ENCODE peak calls at places on chromosome 9, in six cellular contexts. K, Y, P, B, J and Q are unnamed samples.

GRCh38 chr9:34085581-34086500 is 37.2 kb upstream of the UBAP2 start:
- DNase-seq in K (no peak), Y (no peak), P (no peak), B (no peak), J (peak), Q (no peak)

GRCh38 chr9:80157561-80157983 is 585.8 kb downstream of the TLE4 start:
- DNase-seq in K (no peak), Y (no peak), P (no peak), B (no peak), J (peak), Q (no peak)

GRCh38 chr9:128094950-128095544 is 27.0 kb downstream of the SLC25A25 start:
- DNase-seq in K (no peak), Y (peak), P (no peak), B (no peak), J (no peak), Q (no peak)

GRCh38 chr9:35333551-35333950 is 156.4 kb upstream of the RUSC2 start:
- DNase-seq in K (no peak), Y (no peak), P (no peak), B (no peak), J (peak), Q (peak)

GRCh38 chr9:108477538-108478006 is 378.2 kb downstream of the ACTL7B start:
- DNase-seq in K (no peak), Y (no peak), P (no peak), B (no peak), J (peak), Q (peak)

GRCh38 chr9:72022846-72023245 is 37.6 kb downstream of the C9orf57 start:
- DNase-seq in K (no peak), Y (no peak), P (no peak), B (no peak), J (peak), Q (peak)

GRCh38 chr9:4235951-4236804 is 63.7 kb downstream of the GLIS3 start:
- DNase-seq in K (peak), Y (no peak), P (no peak), B (no peak), J (peak), Q (no peak)

GRCh38 chr9:80994892-80995291 is 694.5 kb downstream of the TLE1 start:
- DNase-seq in K (no peak), Y (no peak), P (no peak), B (no peak), J (peak), Q (no peak)

DNA sequence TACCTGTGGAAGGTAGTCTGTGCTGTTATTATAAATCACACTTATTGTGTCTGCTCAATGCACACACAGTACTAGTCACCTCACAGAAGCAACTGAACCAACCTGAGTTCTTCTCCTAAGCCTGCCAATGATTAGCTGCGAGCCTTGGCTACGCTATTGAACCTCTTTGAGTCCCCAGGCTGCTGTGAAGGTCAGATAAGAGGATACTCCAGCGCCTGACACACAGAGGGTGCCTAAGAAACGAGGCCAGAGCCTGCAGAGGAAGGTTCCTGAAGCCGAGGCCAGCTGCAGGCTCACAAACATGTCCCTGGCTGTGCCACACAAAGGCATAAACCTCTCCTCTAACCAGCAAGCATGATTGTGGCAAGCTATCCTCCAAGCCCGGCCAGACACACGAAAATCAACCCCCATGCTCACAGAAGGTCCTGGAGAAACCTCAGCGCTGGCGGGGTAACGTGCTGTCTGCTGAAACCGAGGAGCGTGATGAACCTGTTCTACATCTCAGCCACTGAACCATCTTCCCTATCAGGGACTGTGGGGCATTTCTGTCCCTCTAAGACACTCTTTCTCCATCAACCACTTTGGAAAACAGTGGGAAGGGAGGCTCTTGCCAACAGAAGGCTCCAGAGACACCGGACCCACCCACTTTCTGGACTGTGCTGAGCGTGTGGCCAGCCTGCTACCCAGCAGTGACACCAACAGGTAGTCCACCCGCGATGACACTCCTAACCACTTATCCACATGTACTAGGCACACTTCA is 53.2 kb upstream of the SLC25A51 start:
- DNase-seq in K (peak), Y (no peak), P (no peak), B (peak), J (no peak), Q (no peak)
- TF ChIP-seq CTCF in K (no peak), Y (no peak), P (no peak), B (no peak), J (no peak), Q (no peak)

GRCh38 chr9:129669141-129669718 is 3.8 kb downstream of the PRRX2 start:
- DNase-seq in K (no peak), Y (no peak), P (no peak), B (no peak), J (peak), Q (peak)
- H3K27ac ChIP-seq in K (no peak), Y (no peak), P (no peak), B (no peak), J (peak), Q (peak)

DNA sequence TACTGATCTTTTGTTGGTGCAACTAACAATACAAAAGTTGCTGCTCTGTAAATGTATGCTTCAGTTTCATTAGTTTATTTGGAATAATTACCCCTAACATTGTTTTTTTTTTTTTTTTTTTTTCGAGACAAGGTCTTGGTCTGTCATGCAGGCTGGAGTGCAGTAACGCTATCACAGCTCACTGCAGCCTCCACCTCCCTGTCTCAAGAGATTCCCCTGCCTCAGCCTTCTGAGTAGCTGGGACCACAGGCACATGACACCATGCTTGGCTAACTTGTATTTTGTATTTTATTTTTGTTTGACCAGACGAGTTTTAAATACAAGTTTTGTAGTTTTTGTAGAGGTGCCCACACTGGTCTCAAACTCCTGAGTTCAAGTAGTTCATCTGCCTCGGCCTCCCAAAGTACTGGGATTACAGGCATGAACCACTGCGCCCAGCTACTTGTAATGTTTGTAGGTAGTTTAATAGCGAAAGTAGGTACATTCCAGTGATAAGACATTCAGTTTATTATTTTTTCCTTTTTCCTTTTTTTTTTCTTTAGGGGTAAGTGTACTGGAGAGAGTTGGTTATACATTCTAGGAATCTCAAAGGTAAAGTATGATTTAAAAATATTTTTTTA is 6.9 kb downstream of the GAPVD1 start:
- DNase-seq in K (no peak), Y (no peak), P (no peak), B (no peak), J (no peak), Q (no peak)
- H3K4me3 ChIP-seq in K (no peak), Y (no peak), P (no peak), B (no peak), J (no peak), Q (no peak)

GRCh38 chr9:133920471-133920870 is 71.7 kb downstream of the VAV2 start:
- DNase-seq in K (no peak), Y (no peak), P (no peak), B (no peak), J (no peak), Q (no peak)
- TF ChIP-seq CTCF in K (no peak), Y (no peak), P (no peak), B (no peak), J (no peak), Q (no peak)

GRCh38 chr9:126791406-126792230 is 13.2 kb upstream of the ZBTB43 start:
- DNase-seq in K (no peak), Y (no peak), P (no peak), B (peak), J (peak), Q (peak)

GRCh38 chr9:126793686-126794417 is 11.0 kb upstream of the ZBTB43 start:
- DNase-seq in K (no peak), Y (no peak), P (no peak), B (peak), J (no peak), Q (no peak)

GRCh38 chr9:126796758-126797157 is 8.1 kb upstream of the ZBTB43 start:
- DNase-seq in K (no peak), Y (no peak), P (no peak), B (no peak), J (no peak), Q (no peak)

GRCh38 chr9:126797903-126798302 is 6.9 kb upstream of the ZBTB43 start:
- DNase-seq in K (no peak), Y (no peak), P (no peak), B (peak), J (no peak), Q (no peak)

DNA sequence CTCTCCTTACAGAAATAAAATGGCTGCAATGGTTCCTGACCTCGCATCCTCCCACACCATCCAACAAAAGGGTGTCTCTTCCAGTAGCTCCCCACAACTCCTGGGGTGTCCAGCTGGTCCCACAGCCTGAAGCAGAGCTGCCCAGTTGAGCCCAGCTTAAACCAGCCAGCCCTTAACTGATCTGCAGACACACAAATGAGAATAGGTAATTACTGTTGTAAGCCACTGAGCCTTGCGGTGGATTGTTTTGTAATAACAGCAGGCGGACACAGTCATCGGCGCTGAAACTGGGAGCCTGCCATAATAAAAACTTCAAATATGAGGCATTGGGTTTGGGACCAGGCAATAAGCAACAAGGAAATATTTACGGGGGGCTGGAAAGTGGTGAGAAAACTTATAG is 10.4 kb upstream of the ZBTB43 start:
- DNase-seq in K (no peak), Y (no peak), P (no peak), B (peak), J (no peak), Q (no peak)
- H3K27ac ChIP-seq in K (no peak), Y (no peak), P (peak), B (no peak), J (no peak), Q (no peak)

GRCh38 chr9:136209232-136209631 is 4.3 kb upstream of the LHX3 start:
- DNase-seq in K (no peak), Y (no peak), P (no peak), B (no peak), J (no peak), Q (no peak)
- H3K4me3 ChIP-seq in K (no peak), Y (no peak), P (no peak), B (no peak), J (no peak), Q (no peak)

GRCh38 chr9:135479469-135480052 is at the start of gene PPP1R26:
- DNase-seq in K (peak), Y (no peak), P (no peak), B (peak), J (no peak), Q (no peak)

GRCh38 chr9:135480071-135480941 is 724 bp downstream of the PPP1R26 start:
- DNase-seq in K (peak), Y (no peak), P (no peak), B (peak), J (peak), Q (no peak)

GRCh38 chr9:135480942-135481315 is 1.3 kb downstream of the PPP1R26 start:
- DNase-seq in K (no peak), Y (no peak), P (no peak), B (no peak), J (no peak), Q (no peak)

GRCh38 chr9:135478191-135478590 is 1.4 kb upstream of the PPP1R26 start:
- DNase-seq in K (no peak), Y (no peak), P (no peak), B (no peak), J (no peak), Q (no peak)

GRCh38 chr9:135478858-135479468 is 619 bp upstream of the PPP1R26 start:
- DNase-seq in K (peak), Y (peak), P (no peak), B (peak), J (no peak), Q (no peak)
- TF ChIP-seq CTCF in K (no peak), Y (no peak), P (no peak), B (peak), J (peak), Q (peak)